ENCODE peak calls at places on chromosomes 6 and 20, in five cellular contexts. One of them, this sample, is unnamed. For H3K4me1, the result is how much of the 10 kb centered on the place peaks cover.

GRCh38 chr20:39778847-39779641 is 816.9 kb downstream of the DHX35 start:
- DNase-seq in right cardiac atrium: no peak
- DNase-seq in kidney: no peak
- DNase-seq in pancreas: peak
- DNase-seq in CD8-positive, alpha-beta memory T cell: no peak
- DNase-seq in this sample: no peak

GRCh38 chr20:34088871-34089479 is 23.1 kb downstream of the EIF2S2 start:
- DNase-seq in right cardiac atrium: no peak
- DNase-seq in kidney: no peak
- DNase-seq in pancreas: no peak
- DNase-seq in CD8-positive, alpha-beta memory T cell: no peak
- DNase-seq in this sample: no peak

GRCh38 chr6:39214120-39214813 is 15.0 kb downstream of the KCNK5 start:
- DNase-seq in right cardiac atrium: no peak
- DNase-seq in kidney: no peak
- DNase-seq in pancreas: no peak
- DNase-seq in CD8-positive, alpha-beta memory T cell: no peak
- DNase-seq in this sample: no peak

GRCh38 chr6:137744877-137745276 is 122.2 kb upstream of the TNFAIP3 start:
- DNase-seq in right cardiac atrium: no peak
- DNase-seq in kidney: no peak
- DNase-seq in pancreas: no peak
- DNase-seq in CD8-positive, alpha-beta memory T cell: no peak
- DNase-seq in this sample: no peak

GRCh38 chr6:149499066-149499465 is 14.3 kb upstream of the ZC3H12D start:
- DNase-seq in right cardiac atrium: no peak
- DNase-seq in kidney: no peak
- DNase-seq in pancreas: no peak
- DNase-seq in CD8-positive, alpha-beta memory T cell: no peak
- DNase-seq in this sample: no peak

GRCh38 chr6:11315743-11316437 is 83.4 kb upstream of the NEDD9 start:
- DNase-seq in right cardiac atrium: no peak
- DNase-seq in kidney: no peak
- DNase-seq in pancreas: no peak
- DNase-seq in CD8-positive, alpha-beta memory T cell: no peak
- DNase-seq in this sample: no peak

GRCh38 chr20:51233345-51233744 is 210.4 kb upstream of the KCNG1 start:
- DNase-seq in right cardiac atrium: no peak
- DNase-seq in kidney: no peak
- DNase-seq in pancreas: no peak
- DNase-seq in CD8-positive, alpha-beta memory T cell: no peak
- DNase-seq in this sample: no peak

GRCh38 chr20:39245685-39246311 is 283.7 kb downstream of the DHX35 start:
- DNase-seq in right cardiac atrium: no peak
- DNase-seq in kidney: no peak
- DNase-seq in pancreas: no peak
- DNase-seq in CD8-positive, alpha-beta memory T cell: no peak
- DNase-seq in this sample: no peak

GRCh38 chr6:81962198-81962597 is 209.7 kb upstream of the TENT5A start:
- DNase-seq in right cardiac atrium: no peak
- DNase-seq in kidney: no peak
- DNase-seq in pancreas: no peak
- DNase-seq in CD8-positive, alpha-beta memory T cell: no peak
- DNase-seq in this sample: no peak

GRCh38 chr20:17893480-17893879 is 75.1 kb downstream of the SNX5 start:
- DNase-seq in right cardiac atrium: no peak
- DNase-seq in kidney: no peak
- DNase-seq in pancreas: no peak
- DNase-seq in CD8-positive, alpha-beta memory T cell: no peak
- DNase-seq in this sample: no peak

GRCh38 chr6:92047886-92048285 is 1371.5 kb downstream of the EPHA7 start:
- DNase-seq in right cardiac atrium: no peak
- DNase-seq in kidney: no peak
- DNase-seq in pancreas: no peak
- DNase-seq in CD8-positive, alpha-beta memory T cell: no peak
- DNase-seq in this sample: no peak

GRCh38 chr6:113359155-113360140 is 497.7 kb upstream of the MARCKS start:
- DNase-seq in right cardiac atrium: no peak
- DNase-seq in kidney: peak
- DNase-seq in pancreas: peak
- DNase-seq in CD8-positive, alpha-beta memory T cell: no peak
- DNase-seq in this sample: no peak

GRCh38 chr6:119076966-119077642 is 1.4 kb downstream of the FAM184A start:
- DNase-seq in right cardiac atrium: no peak
- DNase-seq in kidney: no peak
- DNase-seq in pancreas: no peak
- DNase-seq in CD8-positive, alpha-beta memory T cell: no peak
- DNase-seq in this sample: peak

GRCh38 chr20:36307412-36308317 is 1.5 kb downstream of the DLGAP4 start:
- DNase-seq in right cardiac atrium: no peak
- DNase-seq in kidney: no peak
- DNase-seq in pancreas: no peak
- DNase-seq in CD8-positive, alpha-beta memory T cell: no peak
- DNase-seq in this sample: no peak

GRCh38 chr6:71321344-71321743 is 32.7 kb downstream of the OGFRL1 start:
- DNase-seq in right cardiac atrium: no peak
- DNase-seq in kidney: no peak
- DNase-seq in pancreas: no peak
- DNase-seq in CD8-positive, alpha-beta memory T cell: no peak
- DNase-seq in this sample: no peak

GRCh38 chr6:128491643-128492206 is 28.7 kb downstream of the PTPRK start:
- DNase-seq in right cardiac atrium: no peak
- DNase-seq in kidney: no peak
- DNase-seq in pancreas: peak
- DNase-seq in CD8-positive, alpha-beta memory T cell: no peak
- DNase-seq in this sample: no peak

GRCh38 chr6:170449231-170449630 is 103.9 kb downstream of the PSMB1 start:
- DNase-seq in right cardiac atrium: no peak
- DNase-seq in kidney: no peak
- DNase-seq in pancreas: no peak
- DNase-seq in CD8-positive, alpha-beta memory T cell: no peak
- DNase-seq in this sample: no peak

GRCh38 chr6:35713426-35713825 is 23.4 kb upstream of the ARMC12 start:
- DNase-seq in right cardiac atrium: no peak
- DNase-seq in kidney: peak
- DNase-seq in pancreas: no peak
- DNase-seq in CD8-positive, alpha-beta memory T cell: no peak
- DNase-seq in this sample: no peak

GRCh38 chr20:49303211-49303610 is 25.4 kb upstream of the ZNFX1 start:
- DNase-seq in right cardiac atrium: no peak
- DNase-seq in kidney: no peak
- DNase-seq in pancreas: no peak
- DNase-seq in CD8-positive, alpha-beta memory T cell: no peak
- DNase-seq in this sample: no peak

GRCh38 chr6:4503700-4504099 is 272.5 kb upstream of the CDYL start:
- DNase-seq in right cardiac atrium: no peak
- DNase-seq in kidney: no peak
- DNase-seq in pancreas: no peak
- DNase-seq in CD8-positive, alpha-beta memory T cell: no peak
- DNase-seq in this sample: no peak

GRCh38 chr20:4961746-4962145 is 39.6 kb downstream of the SLC23A2 start:
- DNase-seq in right cardiac atrium: no peak
- DNase-seq in kidney: no peak
- DNase-seq in pancreas: no peak
- DNase-seq in CD8-positive, alpha-beta memory T cell: peak
- DNase-seq in this sample: peak

GRCh38 chr6:9482030-9482731 is 932.7 kb downstream of the TFAP2A start:
- DNase-seq in right cardiac atrium: no peak
- DNase-seq in kidney: no peak
- DNase-seq in pancreas: no peak
- DNase-seq in CD8-positive, alpha-beta memory T cell: no peak
- DNase-seq in this sample: no peak

GRCh38 chr6:161736796-161737292 is 463.0 kb upstream of the AGPAT4 start:
- DNase-seq in right cardiac atrium: no peak
- DNase-seq in kidney: no peak
- DNase-seq in pancreas: no peak
- DNase-seq in CD8-positive, alpha-beta memory T cell: no peak
- DNase-seq in this sample: no peak

GRCh38 chr20:47318596-47319516 is 37.6 kb downstream of the ZMYND8 start:
- DNase-seq in right cardiac atrium: peak
- DNase-seq in kidney: peak
- DNase-seq in pancreas: peak
- DNase-seq in CD8-positive, alpha-beta memory T cell: no peak
- DNase-seq in this sample: no peak

GRCh38 chr6:104686550-104687155 is 173.1 kb downstream of the HACE1 start:
- DNase-seq in right cardiac atrium: no peak
- DNase-seq in kidney: no peak
- DNase-seq in pancreas: no peak
- DNase-seq in CD8-positive, alpha-beta memory T cell: no peak
- DNase-seq in this sample: no peak

GRCh38 chr6:150033197-150033771 is 8.0 kb upstream of the RAET1L start:
- DNase-seq in right cardiac atrium: no peak
- DNase-seq in kidney: no peak
- DNase-seq in pancreas: no peak
- DNase-seq in CD8-positive, alpha-beta memory T cell: no peak
- DNase-seq in this sample: no peak

GRCh38 chr20:33681728-33682353 is 4.3 kb downstream of the E2F1 start:
- DNase-seq in right cardiac atrium: no peak
- DNase-seq in kidney: no peak
- DNase-seq in pancreas: no peak
- DNase-seq in CD8-positive, alpha-beta memory T cell: no peak
- DNase-seq in this sample: no peak

GRCh38 chr20:59007758-59008511 is 881 bp upstream of the CTSZ start:
- DNase-seq in right cardiac atrium: peak
- DNase-seq in kidney: peak
- DNase-seq in pancreas: no peak
- DNase-seq in CD8-positive, alpha-beta memory T cell: no peak
- DNase-seq in this sample: no peak

GRCh38 chr6:52937908-52938307 is 28.4 kb upstream of the GSTA3 start:
- DNase-seq in right cardiac atrium: no peak
- DNase-seq in kidney: no peak
- DNase-seq in pancreas: no peak
- DNase-seq in CD8-positive, alpha-beta memory T cell: no peak
- DNase-seq in this sample: no peak

GRCh38 chr6:42786525-42786985 is 4.7 kb downstream of the BICRAL start:
- DNase-seq in right cardiac atrium: no peak
- DNase-seq in kidney: no peak
- DNase-seq in pancreas: no peak
- DNase-seq in CD8-positive, alpha-beta memory T cell: no peak
- DNase-seq in this sample: no peak

GRCh38 chr6:36985963-36986703 is at the start of gene MTCH1:
- DNase-seq in right cardiac atrium: peak
- DNase-seq in kidney: peak
- DNase-seq in pancreas: peak
- DNase-seq in CD8-positive, alpha-beta memory T cell: peak
- DNase-seq in this sample: peak

GRCh38 chr20:14573676-14574075 is 236.3 kb upstream of the FLRT3 start:
- DNase-seq in right cardiac atrium: no peak
- DNase-seq in kidney: no peak
- DNase-seq in pancreas: no peak
- DNase-seq in CD8-positive, alpha-beta memory T cell: no peak
- DNase-seq in this sample: no peak

GRCh38 chr6:68069921-68070709 is 565.0 kb upstream of the ADGRB3 start:
- DNase-seq in right cardiac atrium: no peak
- DNase-seq in kidney: no peak
- DNase-seq in pancreas: no peak
- DNase-seq in CD8-positive, alpha-beta memory T cell: no peak
- DNase-seq in this sample: no peak

GRCh38 chr6:127160484-127160883 is 42.0 kb downstream of the RSPO3 start:
- DNase-seq in right cardiac atrium: no peak
- DNase-seq in kidney: no peak
- DNase-seq in pancreas: no peak
- DNase-seq in CD8-positive, alpha-beta memory T cell: no peak
- DNase-seq in this sample: no peak

GRCh38 chr6:127148511-127148910 is 30.0 kb downstream of the RSPO3 start:
- DNase-seq in right cardiac atrium: no peak
- DNase-seq in kidney: no peak
- DNase-seq in pancreas: no peak
- DNase-seq in CD8-positive, alpha-beta memory T cell: no peak
- DNase-seq in this sample: no peak

DNA sequence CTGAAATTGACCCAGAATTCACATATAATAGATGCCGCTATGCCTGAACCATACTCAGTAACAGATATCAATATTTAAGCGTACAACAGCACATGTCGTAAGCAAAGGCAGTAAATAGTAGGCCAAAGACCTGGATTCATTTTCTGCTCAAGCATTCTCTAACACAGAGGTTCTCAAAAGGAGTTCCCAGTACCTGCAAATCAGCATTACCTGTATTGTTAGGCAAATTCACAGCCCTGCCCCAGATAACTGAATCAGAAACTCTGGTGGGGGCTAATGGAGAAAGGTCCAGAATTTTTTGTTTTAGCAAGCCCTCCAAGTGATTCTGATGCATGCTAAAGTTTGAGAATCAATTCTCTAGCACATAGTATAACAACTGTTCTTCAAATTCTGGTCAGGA is 36.0 kb downstream of the RSPO3 start:
- DNase-seq in right cardiac atrium: no peak
- DNase-seq in kidney: no peak
- DNase-seq in pancreas: no peak
- DNase-seq in CD8-positive, alpha-beta memory T cell: no peak
- DNase-seq in this sample: no peak
- H3K4me1 ChIP-seq in right cardiac atrium: under half
- H3K4me1 ChIP-seq in kidney: under half
- H3K4me1 ChIP-seq in pancreas: under half
- H3K4me1 ChIP-seq in CD8-positive, alpha-beta memory T cell: under half
- H3K4me1 ChIP-seq in this sample: under half

GRCh38 chr6:166341464-166341863 is 881 bp downstream of the SFT2D1 start:
- DNase-seq in right cardiac atrium: no peak
- DNase-seq in kidney: no peak
- DNase-seq in pancreas: no peak
- DNase-seq in CD8-positive, alpha-beta memory T cell: peak
- DNase-seq in this sample: no peak

GRCh38 chr6:166336847-166337246 is 5.5 kb downstream of the SFT2D1 start:
- DNase-seq in right cardiac atrium: no peak
- DNase-seq in kidney: no peak
- DNase-seq in pancreas: no peak
- DNase-seq in CD8-positive, alpha-beta memory T cell: no peak
- DNase-seq in this sample: no peak

GRCh38 chr6:166335378-166336366 is 6.7 kb downstream of the SFT2D1 start:
- DNase-seq in right cardiac atrium: no peak
- DNase-seq in kidney: no peak
- DNase-seq in pancreas: no peak
- DNase-seq in CD8-positive, alpha-beta memory T cell: no peak
- DNase-seq in this sample: no peak

GRCh38 chr6:166341915-166342292 is 441 bp downstream of the SFT2D1 start:
- DNase-seq in right cardiac atrium: no peak
- DNase-seq in kidney: no peak
- DNase-seq in pancreas: no peak
- DNase-seq in CD8-positive, alpha-beta memory T cell: peak
- DNase-seq in this sample: no peak

GRCh38 chr6:166338854-166339253 is 3.5 kb downstream of the SFT2D1 start:
- DNase-seq in right cardiac atrium: no peak
- DNase-seq in kidney: no peak
- DNase-seq in pancreas: no peak
- DNase-seq in CD8-positive, alpha-beta memory T cell: no peak
- DNase-seq in this sample: no peak
- H3K4me3 ChIP-seq in right cardiac atrium: no peak
- H3K4me3 ChIP-seq in kidney: no peak
- H3K4me3 ChIP-seq in pancreas: no peak
- H3K4me3 ChIP-seq in CD8-positive, alpha-beta memory T cell: no peak
- H3K4me3 ChIP-seq in this sample: peak

GRCh38 chr20:407097-407952 is 774 bp upstream of the RBCK1 start:
- DNase-seq in right cardiac atrium: peak
- DNase-seq in kidney: peak
- DNase-seq in pancreas: peak
- DNase-seq in CD8-positive, alpha-beta memory T cell: peak
- DNase-seq in this sample: peak
- H3K27ac ChIP-seq in right cardiac atrium: peak
- H3K27ac ChIP-seq in kidney: peak
- H3K27ac ChIP-seq in pancreas: peak
- H3K27ac ChIP-seq in CD8-positive, alpha-beta memory T cell: peak
- H3K27ac ChIP-seq in this sample: peak

GRCh38 chr6:124996411-124996810 is 34.2 kb downstream of the RNF217 start:
- DNase-seq in right cardiac atrium: no peak
- DNase-seq in kidney: no peak
- DNase-seq in pancreas: no peak
- DNase-seq in CD8-positive, alpha-beta memory T cell: no peak
- DNase-seq in this sample: no peak
- H3K4me1 ChIP-seq in right cardiac atrium: under half
- H3K4me1 ChIP-seq in kidney: under half
- H3K4me1 ChIP-seq in pancreas: under half
- H3K4me1 ChIP-seq in CD8-positive, alpha-beta memory T cell: under half
- H3K4me1 ChIP-seq in this sample: under half